ENCODE peak calls at places on chromosomes 1 and 21, in five cellular contexts. U, Z, S, E and J are unnamed samples.
A peak's percentile ranks its signal among the peaks of the same experiment; 100 is the strongest.

GRCh38 chr21:35696644-35697043 is 363.7 kb downstream of the SETD4 start:
- DNase-seq in U (no peak), Z (no peak), S (no peak), E (no peak), J (no peak)

GRCh38 chr21:46661211-46661625 is 25.7 kb downstream of the PRMT2 start:
- DNase-seq in U (peak; percentile 76), Z (no peak), S (peak; percentile 40), E (no peak), J (peak; percentile 57)

GRCh38 chr1:204331847-204332487 is 27.8 kb downstream of the PLEKHA6 start:
- DNase-seq in U (no peak), Z (no peak), S (peak; percentile 61), E (no peak), J (peak; percentile 83)

GRCh38 chr1:76781447-76781846 is 85.8 kb upstream of the ST6GALNAC5 start:
- DNase-seq in U (no peak), Z (no peak), S (no peak), E (no peak), J (no peak)

GRCh38 chr1:213783273-213783672 is 204.5 kb upstream of the PROX1 start:
- DNase-seq in U (no peak), Z (no peak), S (no peak), E (no peak), J (no peak)

GRCh38 chr1:4880621-4881020 is 226.2 kb downstream of the AJAP1 start:
- DNase-seq in U (no peak), Z (no peak), S (no peak), E (no peak), J (no peak)

GRCh38 chr1:56527548-56528302 is 51.6 kb downstream of the PLPP3 start:
- DNase-seq in U (no peak), Z (no peak), S (no peak), E (no peak), J (peak; percentile 43)

GRCh38 chr1:63435136-63435535 is 67.7 kb downstream of the ALG6 start:
- DNase-seq in U (no peak), Z (no peak), S (no peak), E (no peak), J (no peak)

GRCh38 chr1:79186260-79186659 is 179.7 kb upstream of the ADGRL4 start:
- DNase-seq in U (no peak), Z (no peak), S (no peak), E (no peak), J (no peak)

GRCh38 chr1:181595234-181595633 is 111.9 kb downstream of the CACNA1E start:
- DNase-seq in U (no peak), Z (no peak), S (no peak), E (no peak), J (no peak)

GRCh38 chr1:8649027-8649426 is 168.4 kb downstream of the RERE start:
- DNase-seq in U (no peak), Z (no peak), S (no peak), E (no peak), J (no peak)
- H3K4me1 ChIP-seq in U (peaks cover 48% of the 10 kb centered on the region), Z (no peaks in the 10 kb centered on the region), S (peaks cover 27% of the 10 kb centered on the region), E (peaks cover 11% of the 10 kb centered on the region), J (peaks cover 9% of the 10 kb centered on the region)

DNA sequence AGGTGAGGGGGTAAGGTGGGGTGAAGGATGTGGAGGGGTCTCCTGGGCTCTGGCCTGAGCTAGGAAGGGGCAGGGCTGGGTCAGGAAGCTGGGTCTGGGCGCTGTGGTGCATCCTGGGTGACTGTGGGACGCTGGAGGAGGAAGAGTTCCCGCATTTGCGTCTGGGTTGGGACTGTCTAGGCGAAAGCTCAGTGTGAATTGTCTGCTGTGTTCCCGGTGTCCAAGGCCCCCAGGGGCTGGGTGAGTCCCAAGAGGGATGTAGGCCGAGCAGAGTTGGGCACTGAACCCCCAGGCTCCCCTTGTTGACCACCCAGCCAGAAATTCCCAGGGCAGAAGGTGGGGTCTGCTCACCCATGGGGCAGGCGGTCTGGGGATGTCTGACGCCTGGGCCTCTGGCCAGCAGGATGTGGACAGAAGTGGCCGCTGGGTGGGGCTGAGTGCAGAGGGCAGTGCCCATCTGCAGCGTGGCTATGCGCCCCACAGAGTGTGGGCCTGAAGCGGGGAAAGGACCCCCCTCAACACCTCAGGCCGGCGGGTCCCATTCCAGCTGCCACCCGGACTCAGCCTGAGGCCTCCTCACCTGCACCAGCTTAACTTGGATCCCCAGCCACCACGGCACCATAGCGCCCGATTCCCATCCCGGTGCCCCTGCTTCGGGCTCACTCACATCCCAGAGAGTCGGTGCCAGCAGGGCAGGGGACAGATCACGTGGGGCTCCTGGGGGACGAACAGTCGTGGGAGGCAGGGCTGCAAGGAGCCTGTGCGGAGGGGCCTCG is 36.9 kb upstream of the POFUT2 start:
- DNase-seq in U (peak; percentile 36), Z (no peak), S (no peak), E (no peak), J (no peak)
- TF ChIP-seq CTCF in U (peak; percentile 14), Z (no peak), S (no peak), E (no peak), J (no peak)

DNA sequence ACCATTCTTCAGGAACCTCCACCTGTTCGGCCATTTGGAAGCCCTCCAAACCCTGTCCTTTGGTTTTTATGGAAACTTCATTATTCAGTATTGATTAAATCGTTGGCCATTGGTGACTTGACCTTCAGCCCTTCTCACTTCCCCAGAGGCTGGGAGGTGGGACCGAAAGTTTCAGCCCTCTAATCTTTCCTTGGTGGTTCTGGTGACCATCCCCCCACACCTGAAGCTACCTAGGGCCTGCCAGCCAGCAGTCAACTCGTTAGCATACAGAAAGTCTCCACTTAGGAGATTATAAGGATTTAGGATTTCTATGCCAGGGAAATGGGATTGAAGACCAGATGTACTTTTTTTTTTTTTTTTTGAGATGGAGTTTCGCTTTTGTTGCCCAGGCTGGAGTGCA is 6.7 kb downstream of the DHX9 start:
- DNase-seq in U (no peak), Z (no peak), S (no peak), E (no peak), J (no peak)
- H3K36me3 ChIP-seq in U (peaks cover 84% of the 10 kb centered on the region), Z (peaks cover 54% of the 10 kb centered on the region), S (peaks cover 37% of the 10 kb centered on the region), E (no peaks in the 10 kb centered on the region), J (no peaks in the 10 kb centered on the region)

GRCh38 chr1:201930803-201931202 is 15.5 kb downstream of the LMOD1 start:
- DNase-seq in U (no peak), Z (no peak), S (no peak), E (no peak), J (no peak)
- H3K4me1 ChIP-seq in U (no peaks in the 10 kb centered on the region), Z (no peaks in the 10 kb centered on the region), S (no peaks in the 10 kb centered on the region), E (peaks cover 4% of the 10 kb centered on the region), J (no peaks in the 10 kb centered on the region)

GRCh38 chr1:160168016-160168415 is 16.6 kb downstream of the ATP1A4 start:
- DNase-seq in U (no peak), Z (no peak), S (no peak), E (no peak), J (no peak)

GRCh38 chr1:160169553-160170399 is 18.4 kb downstream of the ATP1A4 start:
- DNase-seq in U (no peak), Z (no peak), S (no peak), E (peak; percentile 25), J (no peak)

GRCh38 chr1:160167580-160167979 is 16.2 kb downstream of the ATP1A4 start:
- DNase-seq in U (no peak), Z (no peak), S (no peak), E (no peak), J (no peak)

GRCh38 chr1:160167056-160167455 is 15.7 kb downstream of the ATP1A4 start:
- DNase-seq in U (no peak), Z (no peak), S (no peak), E (no peak), J (no peak)

DNA sequence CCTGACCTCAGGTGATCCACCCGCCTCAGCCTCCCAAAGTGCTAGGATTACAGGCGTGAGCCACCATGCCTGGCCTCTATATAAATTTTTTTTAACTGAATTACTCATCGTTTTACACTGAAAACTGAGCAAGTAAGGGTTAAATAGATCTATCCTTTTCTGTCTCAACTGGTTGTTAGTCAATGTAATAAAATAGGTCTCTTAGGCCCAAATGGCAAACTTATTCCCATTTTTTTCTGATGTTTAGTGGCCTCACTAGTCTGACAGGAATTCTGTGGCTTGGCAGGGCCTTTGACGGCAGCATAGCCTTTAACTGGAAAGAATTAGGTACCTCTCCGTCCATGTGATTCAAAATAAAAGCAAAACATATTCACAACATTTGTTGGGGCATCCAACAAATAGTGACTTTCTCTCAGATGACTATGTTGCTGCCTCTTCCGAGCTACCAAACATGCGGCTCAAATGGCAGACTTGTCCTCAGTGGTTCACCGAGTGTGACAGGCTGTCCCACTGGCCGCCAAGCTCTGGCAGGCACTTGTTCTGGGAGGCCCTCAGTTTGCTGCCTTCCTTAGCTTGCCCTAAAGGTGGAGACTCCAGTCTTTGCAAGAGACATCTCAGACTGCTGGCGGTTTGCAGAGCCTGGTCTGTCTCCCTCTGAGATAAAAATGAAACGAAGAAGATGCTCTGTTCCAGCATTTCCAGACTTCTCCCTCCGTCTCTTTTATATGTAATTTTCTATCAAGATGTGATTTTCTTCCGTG is 17.4 kb downstream of the ATP1A4 start:
- DNase-seq in U (no peak), Z (no peak), S (no peak), E (no peak), J (no peak)
- TF ChIP-seq CTCF in U (no peak), Z (no peak), S (no peak), E (no peak), J (no peak)

GRCh38 chr1:9328201-9328600 is 35.5 kb downstream of the SPSB1 start:
- DNase-seq in U (no peak), Z (no peak), S (no peak), E (no peak), J (no peak)

GRCh38 chr1:9332513-9333143 is 39.9 kb downstream of the SPSB1 start:
- DNase-seq in U (no peak), Z (no peak), S (no peak), E (no peak), J (no peak)

GRCh38 chr1:9331558-9332346 is 39.1 kb downstream of the SPSB1 start:
- DNase-seq in U (no peak), Z (peak; percentile 3), S (no peak), E (no peak), J (no peak)

GRCh38 chr1:9328681-9329080 is 36.0 kb downstream of the SPSB1 start:
- DNase-seq in U (no peak), Z (no peak), S (no peak), E (no peak), J (peak; percentile 57)

DNA sequence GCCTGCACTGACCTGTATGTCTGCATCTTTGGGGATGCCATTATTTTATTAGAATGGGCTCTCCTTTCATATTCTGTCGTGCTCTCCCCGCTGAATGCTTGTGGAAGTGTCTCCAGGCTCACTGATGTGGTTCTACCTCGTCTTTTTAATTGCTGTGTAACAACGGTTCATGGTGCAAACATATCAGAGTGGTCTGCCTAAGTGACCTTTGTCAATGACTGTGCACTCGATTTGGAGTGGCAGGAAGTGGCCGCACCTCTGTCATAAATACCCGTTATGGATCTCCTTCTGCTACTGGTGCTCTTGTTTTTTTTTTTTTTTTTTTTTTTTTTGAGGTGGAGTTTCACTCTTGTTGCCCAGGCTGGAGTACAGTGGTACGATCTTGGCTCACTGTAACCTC is 38.3 kb downstream of the SPSB1 start:
- DNase-seq in U (no peak), Z (no peak), S (no peak), E (no peak), J (peak; percentile 79)
- H3K36me3 ChIP-seq in U (no peaks in the 10 kb centered on the region), Z (no peaks in the 10 kb centered on the region), S (no peaks in the 10 kb centered on the region), E (no peaks in the 10 kb centered on the region), J (no peaks in the 10 kb centered on the region)

DNA sequence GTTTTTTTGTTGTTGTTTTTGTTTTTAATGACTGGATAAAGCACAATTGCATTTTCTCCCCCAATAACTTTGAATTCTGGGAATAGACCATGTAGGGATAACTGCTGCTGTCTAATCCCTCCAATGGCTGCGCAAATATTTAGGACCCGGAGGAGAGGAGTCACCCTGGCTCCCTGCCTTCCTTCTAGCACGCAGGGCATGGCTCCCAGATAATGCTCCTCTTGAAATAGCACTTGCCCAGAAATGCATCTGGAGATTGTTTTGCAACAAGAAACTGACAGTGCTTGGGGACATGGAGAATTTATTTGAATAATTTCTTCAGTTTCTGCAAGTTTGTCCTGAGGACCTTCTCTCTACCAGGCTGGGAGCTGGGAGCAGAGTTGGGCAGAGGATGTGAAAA is 83.5 kb downstream of the MAN1C1 start:
- DNase-seq in U (no peak), Z (no peak), S (no peak), E (no peak), J (no peak)
- H3K4me1 ChIP-seq in U (peaks cover 52% of the 10 kb centered on the region), Z (peaks cover 3% of the 10 kb centered on the region), S (peaks cover 9% of the 10 kb centered on the region), E (peaks cover 43% of the 10 kb centered on the region), J (peaks cover 4% of the 10 kb centered on the region)